ENCODE peak calls at places on chromosomes 3 and 15, in five cellular contexts. V is IMR-90, U is H9, C is mesenchymal stem cell, Z is H1. F is an unnamed sample.

GRCh38 chr15:37095993-37096877 is 4.1 kb downstream of the MEIS2 start:
- DNase-seq in V (no peak), U (peak), Z (peak), C (peak), F (peak)

GRCh38 chr3:53103566-53104296 is 26.5 kb downstream of the RFT1 start:
- DNase-seq in Z (no peak), V (peak), U (no peak), C (no peak), F (no peak)

GRCh38 chr15:68820205-68820588 is 498 bp downstream of the ANP32A start:
- DNase-seq in Z (no peak), C (peak), V (no peak), U (no peak), F (no peak)

GRCh38 chr15:78067328-78068241 is 9.9 kb downstream of the TBC1D2B start:
- DNase-seq in U (no peak), C (peak), Z (no peak), V (no peak), F (no peak)

GRCh38 chr3:147130461-147130860 is 275.9 kb downstream of the ZIC4 start:
- DNase-seq in U (no peak), Z (no peak), V (peak), C (no peak), F (no peak)

GRCh38 chr3:146326875-146327543 is 76.1 kb upstream of the PLSCR4 start:
- DNase-seq in V (peak), U (no peak), C (peak), Z (no peak), F (peak)

GRCh38 chr3:24111711-24112110 is 166.6 kb downstream of the NR1D2 start:
- DNase-seq in U (no peak), Z (no peak), V (no peak), C (no peak), F (no peak)

GRCh38 chr3:14297305-14297704 is 105.1 kb upstream of the SLC6A6 start:
- DNase-seq in C (no peak), V (no peak), U (no peak), Z (peak), F (no peak)

GRCh38 chr15:71634820-71635219 is 175.5 kb upstream of the NR2E3 start:
- DNase-seq in V (no peak), C (peak), U (no peak), Z (no peak), F (peak)

GRCh38 chr15:96462768-96463167 is 132.3 kb downstream of the NR2F2 start:
- DNase-seq in C (no peak), Z (no peak), V (peak), U (no peak), F (no peak)

GRCh38 chr3:127788436-127788835 is 33.9 kb downstream of the MGLL start:
- DNase-seq in Z (no peak), U (no peak), V (no peak), C (no peak), F (no peak)

GRCh38 chr15:93135459-93135858 is 46.4 kb upstream of the RGMA start:
- DNase-seq in Z (no peak), V (no peak), C (no peak), U (no peak), F (no peak)

GRCh38 chr3:154060606-154061380 is 60.4 kb upstream of the ARHGEF26 start:
- DNase-seq in Z (no peak), U (peak), C (peak), V (peak), F (no peak)

GRCh38 chr3:100891033-100891432 is 102.2 kb downstream of the ABI3BP start:
- DNase-seq in V (peak), U (no peak), C (peak), Z (no peak), F (no peak)

GRCh38 chr15:47461560-47462175 is 255.6 kb upstream of the SEMA6D start:
- DNase-seq in U (no peak), V (peak), Z (no peak), C (no peak), F (no peak)

GRCh38 chr3:35965908-35966307 is 326.6 kb downstream of the ARPP21 start:
- DNase-seq in U (no peak), Z (no peak), V (peak), C (peak), F (peak)

GRCh38 chr3:162287600-162287999 is 791.0 kb downstream of the OTOL1 start:
- DNase-seq in Z (no peak), U (no peak), C (no peak), V (no peak), F (no peak)

GRCh38 chr15:31265871-31266711 is 60.5 kb upstream of the KLF13 start:
- DNase-seq in Z (peak), V (no peak), U (peak), C (peak), F (no peak)

GRCh38 chr3:123388811-123389210 is 60.1 kb downstream of the ADCY5 start:
- DNase-seq in C (no peak), U (no peak), Z (no peak), V (no peak), F (no peak)

GRCh38 chr3:34106879-34107278 is 308.4 kb downstream of the PDCD6IP start:
- DNase-seq in Z (peak), U (peak), V (no peak), C (no peak), F (peak)

GRCh38 chr15:61750271-61751084 is 309.8 kb downstream of the VPS13C start:
- DNase-seq in Z (no peak), C (no peak), U (no peak), V (no peak), F (no peak)

GRCh38 chr3:49769516-49769915 is 16.8 kb downstream of the IP6K1 start:
- DNase-seq in Z (no peak), U (no peak), C (peak), V (peak), F (no peak)

GRCh38 chr15:39957481-39957880 is 23.6 kb downstream of the EIF2AK4 start:
- DNase-seq in V (no peak), C (no peak), Z (no peak), U (no peak), F (no peak)

GRCh38 chr15:52436971-52437370 is 91.7 kb downstream of the MYO5A start:
- DNase-seq in V (peak), C (no peak), Z (no peak), U (no peak), F (no peak)

DNA sequence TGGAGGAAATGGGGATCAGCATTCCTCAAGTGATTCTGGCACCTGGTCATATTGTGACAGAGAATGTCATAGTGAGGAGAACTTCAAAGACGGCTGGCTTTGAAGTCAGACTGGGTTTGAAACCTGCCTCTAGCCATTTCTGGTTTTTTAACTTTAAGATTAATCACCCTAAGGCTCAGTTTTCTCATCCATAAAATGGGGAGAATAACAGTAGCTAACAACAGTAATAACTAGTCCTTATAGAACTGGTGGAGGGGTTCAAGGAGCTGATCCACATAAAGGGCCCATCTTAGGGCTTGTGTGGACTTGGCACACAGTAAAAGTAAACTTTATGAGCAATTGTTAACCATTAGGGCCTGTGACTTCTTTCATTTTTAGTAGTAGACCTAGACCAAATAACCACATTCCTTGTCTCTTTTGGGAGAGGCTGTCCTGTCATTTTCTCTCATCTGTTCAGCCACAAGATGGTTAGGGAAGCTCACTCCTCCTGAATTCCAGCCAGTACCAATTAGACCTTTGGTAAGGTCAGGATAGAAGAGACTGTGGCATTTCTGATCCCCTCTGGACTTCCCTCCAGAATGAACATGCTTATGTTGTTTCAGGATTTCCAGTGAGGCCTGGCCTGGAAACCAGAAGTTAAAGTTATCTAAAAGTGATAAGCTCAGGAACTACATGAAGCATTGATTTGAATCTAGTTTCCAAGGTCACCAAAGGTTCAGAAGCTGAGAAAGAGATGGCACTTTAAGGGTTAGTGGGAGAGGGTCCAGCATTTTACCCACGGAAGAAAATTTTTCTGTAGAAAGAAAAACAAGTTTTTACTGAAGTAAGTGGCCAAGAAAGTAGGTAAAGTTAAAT is 159.3 kb upstream of the DPH6 start:
- DNase-seq in C (peak), V (no peak), U (no peak), Z (no peak), F (no peak)
- H2BK5ac ChIP-seq in C (no peak), V (no peak), U (no peak), Z (no peak), F (no peak)

GRCh38 chr15:99436472-99437314 is 129.1 kb upstream of the MEF2A start:
- DNase-seq in U (no peak), V (no peak), Z (peak), C (no peak), F (no peak)

GRCh38 chr15:99439524-99439835 is 126.3 kb upstream of the MEF2A start:
- DNase-seq in Z (no peak), U (no peak), C (no peak), V (no peak), F (no peak)

GRCh38 chr15:99437315-99438221 is 128.2 kb upstream of the MEF2A start:
- DNase-seq in V (no peak), U (peak), C (no peak), Z (peak), F (no peak)

GRCh38 chr15:99438691-99439523 is 126.9 kb upstream of the MEF2A start:
- DNase-seq in Z (peak), U (peak), V (no peak), C (peak), F (no peak)

GRCh38 chr15:99438222-99438592 is 127.6 kb upstream of the MEF2A start:
- DNase-seq in C (no peak), Z (no peak), V (no peak), U (peak), F (no peak)
- H4K8ac ChIP-seq in C (peak), Z (no peak), V (no peak), U (no peak), F (no peak)

GRCh38 chr3:179563298-179563934 is 690 bp downstream of the ACTL6A start:
- DNase-seq in C (peak), Z (peak), U (peak), V (peak), F (peak)
- H2BK5ac ChIP-seq in C (no peak), Z (no peak), U (no peak), V (peak), F (peak)

DNA sequence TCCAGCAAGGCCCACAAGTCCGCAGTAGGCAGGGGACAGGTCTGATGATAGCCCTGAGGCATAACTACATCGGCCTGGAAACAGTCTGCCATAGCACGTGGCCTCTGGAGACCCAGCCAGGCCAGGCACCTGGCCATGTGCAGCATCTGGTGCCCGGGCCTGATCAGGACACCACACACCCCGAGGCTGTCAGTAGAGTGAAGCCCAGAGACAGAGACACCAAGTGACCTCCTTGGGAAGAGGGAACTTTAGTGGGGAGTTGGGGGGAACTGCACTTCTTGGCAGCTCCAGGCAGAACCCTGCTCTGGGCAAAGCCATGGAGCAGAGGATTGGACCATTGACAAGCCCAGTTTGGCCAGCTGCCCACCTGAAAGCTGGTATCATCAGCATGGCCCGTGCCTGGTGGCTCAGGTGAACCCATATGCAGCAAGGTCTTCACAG is 1.2 kb downstream of the SHISA5 start:
- DNase-seq in C (no peak), Z (no peak), V (no peak), U (no peak), F (no peak)
- H4K8ac ChIP-seq in C (no peak), Z (peak), V (no peak), U (no peak), F (no peak)

DNA sequence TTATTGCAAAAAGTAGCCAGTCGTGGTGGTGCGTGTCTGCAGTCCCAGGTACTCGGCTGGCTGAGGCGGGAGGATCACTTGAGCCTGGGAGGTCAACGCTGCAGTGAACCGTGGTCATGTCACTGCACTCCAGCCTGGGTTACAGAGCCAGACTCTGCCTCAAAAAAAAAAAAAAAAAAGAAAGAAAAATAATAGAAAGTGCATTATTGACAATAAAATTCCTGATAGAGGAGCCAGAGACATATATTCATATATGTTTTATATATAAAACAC is 43.6 kb upstream of the PYDC2 start:
- DNase-seq in V (no peak), U (no peak), Z (no peak), C (no peak), F (no peak)
- H2BK5ac ChIP-seq in V (no peak), U (no peak), Z (no peak), C (no peak), F (no peak)

DNA sequence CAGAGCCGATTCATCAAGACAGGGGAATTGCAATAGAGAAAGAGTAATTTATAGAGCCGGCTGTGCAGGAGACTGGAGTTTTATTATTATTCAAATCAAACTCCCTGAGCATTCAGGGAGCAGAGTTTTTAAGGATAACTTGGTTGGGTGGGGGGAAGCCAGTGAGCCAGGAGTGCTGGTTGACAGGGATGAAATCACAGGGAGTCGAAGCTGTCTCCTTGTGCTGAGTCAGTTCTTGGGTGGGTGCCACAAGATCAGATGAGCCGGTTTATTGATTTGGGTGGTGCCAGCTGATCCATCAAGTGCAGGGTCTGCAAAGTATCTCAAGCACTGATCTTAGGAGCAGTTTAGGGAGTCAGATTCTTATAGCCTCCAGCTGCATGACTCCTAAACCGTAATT is 95.4 kb upstream of the CCDC80 start:
- DNase-seq in U (no peak), Z (no peak), V (peak), C (no peak), F (no peak)
- H4K8ac ChIP-seq in U (no peak), Z (no peak), V (no peak), C (no peak), F (no peak)

F was measured in neuronal stem cell.